ENCODE peak calls at places on chromosomes 6 and 20, in eight cellular contexts. O is germinal center, S is GM04504, R is HS-5, V is NCI-H1417, P is substantia nigra, L is amniotic epithelial cell, A is neural crest cell. B is an unnamed sample.

GRCh38 chr20:43988867-43989266 is 74.2 kb downstream of the TOX2 start:
- DNase-seq in P (no peak), S (no peak), O (no peak), L (peak), R (no peak), A (no peak), V (peak), B (no peak)

GRCh38 chr20:44736170-44737021 is 9.3 kb upstream of the KCNK15 start:
- DNase-seq in V (peak), A (peak), R (peak), P (peak), O (peak), L (peak), S (peak), B (peak)

GRCh38 chr6:139361211-139361610 is 13.2 kb downstream of the CITED2 start:
- DNase-seq in V (no peak), P (no peak), A (no peak), S (no peak), L (no peak), O (no peak), R (no peak), B (no peak)

GRCh38 chr6:15073883-15074465 is 171.9 kb upstream of the JARID2 start:
- DNase-seq in O (no peak), R (no peak), P (no peak), A (no peak), V (no peak), L (no peak), S (no peak), B (no peak)

GRCh38 chr6:53119349-53119748 is 29.3 kb downstream of the GCM1 start:
- DNase-seq in L (peak), P (no peak), S (no peak), V (no peak), A (no peak), R (no peak), O (no peak), B (no peak)

GRCh38 chr20:64149809-64150560 is 14.3 kb upstream of the MYT1 start:
- DNase-seq in O (no peak), A (no peak), V (no peak), R (no peak), L (no peak), P (no peak), S (no peak), B (no peak)

GRCh38 chr6:116531675-116532570 is 13.6 kb downstream of the TRAPPC3L start:
- DNase-seq in P (no peak), A (peak), L (peak), V (peak), S (peak), R (no peak), O (peak), B (peak)

GRCh38 chr6:119347466-119348307 is 1.9 kb downstream of the MAN1A1 start:
- DNase-seq in P (no peak), R (no peak), L (peak), S (no peak), O (peak), V (peak), A (no peak), B (peak)

GRCh38 chr6:24543683-24544082 is 48.9 kb downstream of the ALDH5A1 start:
- DNase-seq in S (no peak), A (no peak), V (no peak), O (no peak), P (no peak), R (no peak), L (no peak), B (no peak)

GRCh38 chr6:152669894-152670293 is 27.8 kb upstream of the MYCT1 start:
- DNase-seq in V (peak), A (no peak), R (no peak), O (no peak), P (no peak), S (no peak), L (peak), B (peak)

GRCh38 chr6:148980234-148980633 is 233.4 kb downstream of the UST start:
- DNase-seq in P (no peak), S (no peak), L (no peak), V (no peak), R (no peak), O (no peak), A (no peak), B (no peak)

GRCh38 chr20:58224097-58224496 is 4.4 kb downstream of the ANKRD60 start:
- DNase-seq in R (no peak), V (peak), O (no peak), P (no peak), S (no peak), A (no peak), L (no peak), B (no peak)

GRCh38 chr6:75331134-75331533 is 46.5 kb upstream of the TMEM30A start:
- DNase-seq in S (peak), R (peak), O (no peak), V (no peak), L (peak), A (no peak), P (no peak), B (no peak)

GRCh38 chr6:112563368-112563767 is 216.2 kb downstream of the RFPL4B start:
- DNase-seq in A (no peak), O (no peak), S (no peak), L (peak), V (no peak), R (peak), P (no peak), B (no peak)

GRCh38 chr6:148479498-148479897 is 136.9 kb downstream of the SASH1 start:
- DNase-seq in R (no peak), V (no peak), A (no peak), O (no peak), P (no peak), L (no peak), S (no peak), B (no peak)

GRCh38 chr6:81054011-81054410 is 698.5 kb downstream of the TENT5A start:
- DNase-seq in V (no peak), P (no peak), S (no peak), L (no peak), A (no peak), R (no peak), O (no peak), B (no peak)

GRCh38 chr6:93675856-93676255 is 256.5 kb upstream of the EPHA7 start:
- DNase-seq in A (no peak), V (no peak), L (no peak), R (no peak), S (no peak), P (no peak), O (no peak), B (no peak)

GRCh38 chr6:54525731-54526130 is 217.5 kb downstream of the TINAG start:
- DNase-seq in O (no peak), V (no peak), L (peak), S (peak), P (no peak), A (no peak), R (peak), B (no peak)

GRCh38 chr20:19692685-19693119 is 65.4 kb upstream of the RIN2 start:
- DNase-seq in V (peak), P (peak), S (no peak), O (peak), L (peak), R (no peak), A (peak), B (peak)

GRCh38 chr6:56255370-56255769 is 8.0 kb upstream of the COL21A1 start:
- DNase-seq in S (no peak), O (no peak), R (no peak), A (no peak), V (no peak), P (no peak), L (peak), B (no peak)

GRCh38 chr6:149544646-149545257 is 1.1 kb downstream of the PPIL4 start:
- DNase-seq in L (no peak), V (peak), S (no peak), R (no peak), P (no peak), A (no peak), O (no peak), B (no peak)

GRCh38 chr6:128098000-128098581 is 197.2 kb upstream of the THEMIS start:
- DNase-seq in P (no peak), L (peak), O (no peak), S (no peak), R (no peak), A (no peak), V (no peak), B (peak)

GRCh38 chr20:61719691-61720347 is 345.9 kb downstream of the TAF4 start:
- DNase-seq in L (no peak), S (no peak), R (no peak), A (no peak), O (no peak), V (no peak), P (no peak), B (no peak)

B was measured in NCI-H1105 treated with DMSO at 0.1 percent for 48 hours.